ENCODE peak calls at places on chromosomes 12 and 14, in six cellular contexts. E is OCI-LY7, T is psoas muscle, W is mucosa of descending colon, P is ascending aorta, G is left ventricle myocardium inferior. M is an unnamed sample. For H3K4me1, the result is how much of the 10 kb centered on the place peaks cover.

GRCh38 chr14:82667006-82667405 is 1133.4 kb upstream of the SEL1L start:
- DNase-seq in E (no peak), T (no peak), W (no peak), P (no peak), G (no peak), M (no peak)

GRCh38 chr12:104535383-104535782 is 78.6 kb downstream of the CHST11 start:
- DNase-seq in E (no peak), T (no peak), W (no peak), P (no peak), G (no peak), M (no peak)

GRCh38 chr14:99242816-99243795 is 28.9 kb downstream of the BCL11B start:
- DNase-seq in E (no peak), T (no peak), W (no peak), P (no peak), G (no peak), M (no peak)

GRCh38 chr12:68762691-68763090 is 16.7 kb downstream of the SLC35E3 start:
- DNase-seq in E (no peak), T (no peak), W (no peak), P (no peak), G (no peak), M (no peak)

GRCh38 chr12:51921017-51921725 is 13.9 kb downstream of the ACVRL1 start:
- DNase-seq in E (no peak), T (no peak), W (no peak), P (no peak), G (no peak), M (no peak)

GRCh38 chr14:96986701-96987474 is 189.7 kb downstream of the VRK1 start:
- DNase-seq in E (no peak), T (no peak), W (no peak), P (no peak), G (no peak), M (no peak)

GRCh38 chr12:104692335-104693218 is 235.8 kb downstream of the CHST11 start:
- DNase-seq in E (no peak), T (no peak), W (no peak), P (no peak), G (no peak), M (no peak)

GRCh38 chr12:25583545-25583944 is 30.5 kb upstream of the LMNTD1 start:
- DNase-seq in E (no peak), T (no peak), W (peak), P (no peak), G (no peak), M (no peak)

GRCh38 chr12:92537235-92537960 is 165.4 kb upstream of the PLEKHG7 start:
- DNase-seq in E (no peak), T (no peak), W (no peak), P (no peak), G (no peak), M (no peak)

GRCh38 chr14:100536721-100537700 is 50.2 kb downstream of the BEGAIN start:
- DNase-seq in E (no peak), T (peak), W (no peak), P (no peak), G (peak), M (peak)

GRCh38 chr12:131912526-131913274 is 16.4 kb upstream of the PUS1 start:
- DNase-seq in E (no peak), T (peak), W (no peak), P (peak), G (peak), M (peak)

GRCh38 chr12:123990512-123990911 is 17.5 kb downstream of the ZNF664 start:
- DNase-seq in E (no peak), T (no peak), W (no peak), P (no peak), G (no peak), M (no peak)

GRCh38 chr12:1595026-1595561 is 713 bp upstream of the FBXL14 start:
- DNase-seq in E (peak), T (no peak), W (peak), P (no peak), G (no peak), M (no peak)

GRCh38 chr14:56199095-56199975 is 81.1 kb downstream of the PELI2 start:
- DNase-seq in E (no peak), T (no peak), W (peak), P (no peak), G (no peak), M (no peak)

GRCh38 chr14:52325126-52325525 is 11.0 kb downstream of the PTGER2 start:
- DNase-seq in E (peak), T (no peak), W (no peak), P (no peak), G (no peak), M (no peak)

GRCh38 chr12:47222960-47223847 is 143.4 kb upstream of the AMIGO2 start:
- DNase-seq in E (no peak), T (no peak), W (no peak), P (no peak), G (no peak), M (no peak)
- H3K4me1 ChIP-seq in E (half or more), T (under half), W (under half), P (under half), G (under half), M (under half)

GRCh38 chr12:6376079-6376941 is 947 bp upstream of the SCNN1A start:
- DNase-seq in E (no peak), T (peak), W (no peak), P (no peak), G (no peak), M (peak)

GRCh38 chr12:6380141-6381121 is 3.5 kb upstream of the LTBR start:
- DNase-seq in E (no peak), T (no peak), W (no peak), P (no peak), G (no peak), M (no peak)

GRCh38 chr12:6376965-6377666 is 1.8 kb upstream of the SCNN1A start:
- DNase-seq in E (peak), T (no peak), W (no peak), P (no peak), G (no peak), M (no peak)

GRCh38 chr12:6377667-6377994 is 2.3 kb upstream of the SCNN1A start:
- DNase-seq in E (no peak), T (no peak), W (peak), P (no peak), G (no peak), M (peak)

GRCh38 chr12:6378709-6379427 is 3.5 kb upstream of the SCNN1A start:
- DNase-seq in E (no peak), T (no peak), W (no peak), P (no peak), G (no peak), M (no peak)
- H3K4me1 ChIP-seq in E (under half), T (under half), W (under half), P (under half), G (under half), M (under half)

DNA sequence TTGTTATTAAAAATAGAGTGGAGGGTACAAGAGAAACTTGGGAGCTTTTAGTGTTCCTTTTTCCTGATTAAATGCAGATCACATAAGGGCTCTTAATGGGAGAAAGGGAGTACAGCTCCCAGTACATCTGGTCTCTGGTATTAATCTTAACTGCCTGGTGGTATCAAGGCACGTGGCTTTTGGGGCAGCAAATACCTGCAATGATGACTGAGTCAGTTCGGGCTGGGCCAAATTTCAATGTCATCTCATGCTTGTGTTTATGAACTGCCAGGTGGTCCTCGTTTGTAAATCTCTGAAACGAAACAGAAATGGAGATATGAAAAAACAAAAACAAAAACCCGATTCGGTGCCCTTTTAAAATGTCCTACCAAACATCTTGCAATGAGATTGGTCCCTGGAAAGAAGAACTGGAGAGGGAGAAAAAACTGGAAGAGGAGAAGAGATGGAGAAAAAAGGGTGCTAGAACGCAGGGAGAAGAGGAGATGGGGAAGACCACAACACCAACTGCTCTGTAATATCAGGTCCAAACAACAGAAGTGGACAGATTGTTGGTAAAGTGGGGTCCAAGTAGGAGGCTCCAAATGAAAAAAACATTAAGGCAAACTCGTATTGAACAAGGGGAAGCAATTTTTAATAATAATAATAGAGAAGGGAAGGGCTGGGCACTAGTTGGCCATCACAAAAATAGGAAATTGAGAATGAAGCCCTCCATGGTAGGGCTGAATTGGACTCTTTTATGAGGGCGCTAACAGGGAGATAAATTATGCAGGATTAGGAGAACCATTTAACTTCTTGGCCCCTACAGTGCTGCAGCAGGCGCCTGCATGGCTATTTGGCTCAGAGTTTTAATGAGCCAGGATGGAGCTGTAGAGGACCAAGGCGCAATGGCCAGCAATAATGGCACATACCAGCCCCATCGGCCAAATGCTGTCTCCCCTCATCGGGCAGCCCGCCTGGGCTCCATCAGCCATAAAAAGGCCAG is 45.4 kb upstream of the NPFF start:
- DNase-seq in E (no peak), T (no peak), W (no peak), P (no peak), G (no peak), M (no peak)
- H3K4me1 ChIP-seq in E (under half), T (under half), W (under half), P (under half), G (under half), M (under half)

GRCh38 chr12:115440438-115440837 is 756.5 kb upstream of the TBX3 start:
- DNase-seq in E (no peak), T (peak), W (no peak), P (no peak), G (peak), M (peak)
- H3K4me1 ChIP-seq in E (under half), T (under half), W (under half), P (under half), G (under half), M (under half)

DNA sequence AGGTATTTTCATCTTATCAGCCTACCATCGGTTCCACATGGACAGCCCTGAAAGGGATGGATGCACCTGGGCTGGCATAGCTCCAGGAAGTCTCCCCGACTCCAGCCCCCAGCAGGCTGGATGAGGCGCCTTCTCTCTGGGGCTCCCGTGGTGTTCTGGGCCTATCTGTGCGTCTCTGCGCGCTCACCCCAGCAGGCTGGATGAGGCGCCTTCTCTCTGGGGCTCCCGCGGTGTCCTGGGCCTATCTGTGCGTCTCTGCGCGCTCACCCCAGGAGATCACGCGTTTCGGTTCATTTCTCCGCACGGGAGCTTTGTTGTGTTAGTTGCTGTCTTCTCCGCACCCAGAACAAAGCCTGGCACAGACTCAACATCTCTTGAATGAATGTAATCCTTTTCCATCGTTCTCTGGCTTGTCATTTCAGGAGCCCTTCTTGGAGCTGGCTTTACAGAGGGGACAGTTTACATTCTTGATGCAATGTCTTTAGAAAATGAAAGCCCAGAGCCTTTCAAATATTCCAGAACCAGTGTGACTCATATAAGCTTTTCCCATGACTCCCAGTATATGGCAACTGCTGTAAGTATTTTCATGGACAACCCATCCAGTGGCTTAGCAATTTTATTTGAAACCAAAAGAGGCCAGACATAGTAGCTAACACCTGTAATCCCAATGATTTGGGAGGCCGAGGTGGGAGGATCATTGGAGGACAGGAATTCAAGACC is 40.3 kb downstream of the CFAP251 start:
- DNase-seq in E (no peak), T (no peak), W (no peak), P (no peak), G (no peak), M (no peak)
- H3K4me1 ChIP-seq in E (under half), T (under half), W (under half), P (under half), G (under half), M (under half)

M was measured in kidney.